ENCODE peak calls at places on chromosomes 6 and 20, in six cellular contexts. F is HepG2, R is GM12878, E is endothelial cell of umbilical vein, D is K562, W is A549. I is an unnamed sample.

GRCh38 chr20:61331542-61331941 is 79.5 kb downstream of the CDH4 start:
- DNase-seq in W (no peak), F (no peak), D (no peak), R (no peak), E (peak), I (peak)

GRCh38 chr6:37005061-37005810 is at the start of gene FGD2:
- DNase-seq in F (no peak), E (no peak), W (no peak), D (peak), R (no peak), I (peak)

GRCh38 chr6:54085526-54085925 is 25.7 kb upstream of the MLIP start:
- DNase-seq in W (no peak), D (no peak), R (no peak), E (no peak), F (no peak), I (no peak)

GRCh38 chr20:23765578-23765977 is 14.8 kb upstream of the CST1 start:
- DNase-seq in R (no peak), D (no peak), F (no peak), E (no peak), W (no peak), I (no peak)

GRCh38 chr6:37020426-37021211 is 15.2 kb downstream of the FGD2 start:
- DNase-seq in D (no peak), W (no peak), R (no peak), E (no peak), F (no peak), I (no peak)

GRCh38 chr6:134464690-134465411 is 146.9 kb upstream of the SGK1 start:
- DNase-seq in D (no peak), E (no peak), W (peak), R (no peak), F (no peak), I (peak)

GRCh38 chr6:75386050-75386770 is 101.6 kb upstream of the TMEM30A start:
- DNase-seq in D (no peak), E (no peak), F (no peak), W (no peak), R (no peak), I (peak)

GRCh38 chr6:85574932-85575598 is 18.6 kb downstream of the SNX14 start:
- DNase-seq in W (no peak), D (no peak), E (peak), R (no peak), F (peak), I (no peak)

GRCh38 chr20:49435639-49436038 is 46.8 kb downstream of the KCNB1 start:
- DNase-seq in F (no peak), R (no peak), E (no peak), W (no peak), D (no peak), I (no peak)

GRCh38 chr6:41836022-41836659 is 48.6 kb downstream of the TOMM6 start:
- DNase-seq in D (no peak), F (no peak), R (no peak), W (no peak), E (no peak), I (no peak)

GRCh38 chr6:37516920-37517405 is 17.3 kb upstream of the CCDC167 start:
- DNase-seq in F (no peak), E (no peak), W (no peak), D (no peak), R (no peak), I (no peak)

GRCh38 chr20:40195742-40196141 is 493.3 kb downstream of the MAFB start:
- DNase-seq in F (no peak), D (no peak), R (no peak), W (no peak), E (no peak), I (no peak)

GRCh38 chr6:5634525-5634924 is 372.2 kb downstream of the NRN1 start:
- DNase-seq in E (no peak), R (no peak), D (no peak), W (no peak), F (no peak), I (peak)

GRCh38 chr6:114342826-114343781 is at the start of gene HS3ST5:
- DNase-seq in W (peak), E (no peak), R (no peak), F (peak), D (no peak), I (no peak)

GRCh38 chr20:62900692-62901584 is 25.4 kb downstream of the DIDO1 start:
- DNase-seq in W (peak), D (no peak), E (peak), F (peak), R (no peak), I (no peak)

GRCh38 chr6:151808331-151809241 is 1.1 kb downstream of the ESR1 start:
- DNase-seq in W (no peak), D (no peak), F (no peak), E (no peak), R (no peak), I (no peak)
- TF ChIP-seq MYC in W (no peak), D (no peak), F (no peak), E (no peak), R (no peak), I (no peak)

GRCh38 chr20:18837710-18838109 is 24.1 kb downstream of the SCP2D1 start:
- DNase-seq in D (no peak), R (no peak), W (no peak), E (no peak), F (no peak), I (no peak)
- H3K4me3 ChIP-seq in D (no peak), R (no peak), W (no peak), E (no peak), F (no peak), I (no peak)

GRCh38 chr20:3751664-3752385 is 15.7 kb downstream of the ADISSP start:
- DNase-seq in R (no peak), F (no peak), E (no peak), D (no peak), W (no peak), I (no peak)
- TF ChIP-seq POLR2A in R (no peak), F (no peak), E (no peak), D (no peak), W (no peak), I (no peak)

GRCh38 chr6:144285798-144286502 is 815 bp downstream of the UTRN start:
- DNase-seq in D (peak), R (no peak), E (peak), F (peak), W (peak), I (peak)
- TF ChIP-seq MYC in D (no peak), R (no peak), E (no peak), F (peak), W (no peak), I (no peak)

DNA sequence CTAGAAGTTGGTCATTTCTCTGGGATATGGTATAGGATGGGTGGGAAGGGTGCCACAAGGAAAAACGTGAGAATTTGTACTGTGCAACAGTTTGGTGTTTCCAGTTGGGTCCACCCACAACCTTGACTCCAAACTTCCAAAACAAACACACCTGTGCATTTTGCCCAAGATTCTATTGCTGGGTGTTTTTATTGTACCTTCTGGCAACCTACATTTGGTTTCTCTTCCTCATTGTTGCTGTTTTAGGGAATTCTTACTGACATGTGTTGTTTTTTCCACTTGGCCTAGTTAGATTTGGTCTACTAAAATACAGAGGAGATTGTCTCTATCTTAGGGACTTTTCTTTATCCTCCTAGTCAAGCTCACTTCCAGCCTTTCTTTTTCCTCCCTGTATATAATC is 16.7 kb downstream of the TULP4 start:
- DNase-seq in E (no peak), D (no peak), R (no peak), F (no peak), W (no peak), I (no peak)
- H3K4me3 ChIP-seq in E (no peak), D (no peak), R (no peak), F (no peak), W (no peak), I (no peak)

GRCh38 chr6:15523679-15524630 is 138.9 kb downstream of the DTNBP1 start:
- DNase-seq in W (no peak), F (no peak), D (no peak), E (no peak), R (no peak), I (no peak)

GRCh38 chr6:15521516-15521915 is 141.3 kb downstream of the DTNBP1 start:
- DNase-seq in R (no peak), E (no peak), F (no peak), W (no peak), D (no peak), I (no peak)

GRCh38 chr6:15522856-15523529 is 139.8 kb downstream of the DTNBP1 start:
- DNase-seq in W (no peak), D (no peak), F (no peak), R (no peak), E (no peak), I (no peak)

GRCh38 chr6:15522026-15522425 is 140.8 kb downstream of the DTNBP1 start:
- DNase-seq in F (no peak), E (no peak), R (no peak), D (no peak), W (no peak), I (no peak)

DNA sequence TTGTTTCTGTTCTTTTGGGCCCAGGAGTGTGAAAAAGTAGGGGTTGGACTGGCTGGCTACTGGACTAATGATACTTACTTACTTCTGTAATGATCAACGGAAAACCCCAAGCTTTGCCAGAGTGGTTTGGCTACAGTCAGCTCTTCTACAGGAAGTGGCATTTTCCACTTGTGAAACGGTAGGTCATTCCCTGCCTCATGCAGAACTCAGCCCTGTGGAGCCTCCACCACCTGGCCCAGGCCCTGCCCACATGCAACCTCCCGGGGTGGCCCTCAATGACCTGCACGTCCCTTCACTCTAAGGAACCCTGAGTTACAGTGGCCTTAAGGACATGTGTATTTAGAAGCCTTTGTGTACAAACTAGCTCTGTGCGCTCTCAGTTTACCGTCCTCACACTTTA is 140.4 kb downstream of the DTNBP1 start:
- DNase-seq in R (no peak), E (no peak), F (no peak), D (no peak), W (no peak), I (peak)
- TF ChIP-seq POLR2A in R (no peak), E (no peak), F (no peak), D (no peak), W (no peak), I (no peak)

GRCh38 chr6:25665455-25665854 is 13.4 kb downstream of the SCGN start:
- DNase-seq in R (no peak), E (no peak), F (no peak), W (no peak), D (no peak), I (no peak)

GRCh38 chr6:25655746-25656145 is 3.7 kb downstream of the SCGN start:
- DNase-seq in D (no peak), W (no peak), R (no peak), E (no peak), F (no peak), I (no peak)

GRCh38 chr6:25660512-25660911 is 8.5 kb downstream of the SCGN start:
- DNase-seq in W (peak), D (no peak), E (peak), R (no peak), F (peak), I (peak)

GRCh38 chr6:25661129-25661779 is 9.2 kb downstream of the SCGN start:
- DNase-seq in F (peak), R (no peak), E (no peak), W (no peak), D (no peak), I (no peak)

DNA sequence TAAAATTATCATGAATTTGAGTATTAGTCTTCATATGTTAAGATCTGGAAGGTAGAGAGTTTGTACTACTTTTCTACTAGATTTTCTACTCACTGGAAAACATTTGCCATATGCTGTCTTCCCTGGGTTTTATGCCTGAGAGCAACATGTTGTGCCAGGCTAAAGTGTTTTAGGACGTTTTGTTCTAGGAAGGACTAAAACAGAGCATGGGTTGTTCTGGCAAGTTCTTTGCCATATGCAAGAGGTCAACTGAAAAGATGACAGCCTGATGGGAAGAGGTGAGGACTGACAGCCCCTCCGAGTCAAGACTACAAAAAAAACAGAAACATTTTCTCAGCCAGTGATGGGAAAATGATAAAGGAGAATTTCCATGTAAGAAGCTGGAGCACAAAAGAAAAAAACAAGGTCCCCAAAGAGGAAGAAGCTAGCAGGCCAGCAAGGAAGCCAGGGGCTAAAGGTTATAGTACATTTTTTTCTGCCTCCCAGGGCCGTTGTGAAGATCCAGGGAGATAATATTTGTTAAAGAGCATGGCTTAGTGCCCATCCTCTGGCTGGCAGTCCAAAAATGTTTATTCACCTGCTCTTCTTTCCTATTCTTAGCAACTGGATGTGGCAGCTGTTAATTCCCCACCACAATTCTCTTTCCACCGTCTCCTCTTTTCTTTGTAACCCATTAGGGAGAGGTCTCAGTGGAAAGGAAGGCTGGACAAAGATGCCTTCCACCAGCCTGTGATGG is 7.8 kb downstream of the SCGN start:
- DNase-seq in D (no peak), R (no peak), E (peak), F (no peak), W (no peak), I (no peak)
- TF ChIP-seq MYC in D (no peak), R (no peak), E (no peak), F (no peak), W (no peak), I (no peak)

I was measured in NB4.